ENCODE peak calls at places on chromosomes 7 and 10, in nine cellular contexts. K is RWPE2; B is endothelial cell of umbilical vein; R is CD4-positive, CD25-positive, alpha-beta regulatory T cell; T is stomach; D is body of pancreas; E is cardiac muscle cell; F is CD4-positive, alpha-beta memory T cell; L is pancreas. Y is an unnamed sample.

GRCh38 chr10:43186150-43186549 is 47.9 kb downstream of the CSGALNACT2 start:
- DNase-seq in K (no peak), B (no peak), R (no peak), T (no peak), D (no peak), E (no peak), F (no peak), L (no peak), Y (no peak)

GRCh38 chr7:139292821-139293220 is 48.3 kb upstream of the FMC1 start:
- DNase-seq in K (no peak), B (no peak), R (no peak), T (no peak), D (no peak), E (no peak), F (no peak), L (no peak), Y (no peak)

GRCh38 chr7:2540641-2541051 is 14.7 kb downstream of the BRAT1 start:
- DNase-seq in K (no peak), B (no peak), R (no peak), T (no peak), D (no peak), E (no peak), F (no peak), L (no peak), Y (no peak)

GRCh38 chr10:97915346-97915745 is 65.7 kb downstream of the GOLGA7B start:
- DNase-seq in K (no peak), B (no peak), R (no peak), T (no peak), D (no peak), E (no peak), F (no peak), L (no peak), Y (no peak)

GRCh38 chr7:97418312-97418711 is 300.8 kb downstream of the SDHAF3 start:
- DNase-seq in K (no peak), B (no peak), R (no peak), T (no peak), D (no peak), E (no peak), F (no peak), L (no peak), Y (no peak)

GRCh38 chr10:97891497-97892167 is 42.0 kb downstream of the GOLGA7B start:
- DNase-seq in K (no peak), B (no peak), R (no peak), T (no peak), D (no peak), E (no peak), F (no peak), L (no peak), Y (no peak)

GRCh38 chr7:127976722-127977121 is 54.5 kb downstream of the LRRC4 start:
- DNase-seq in K (no peak), B (no peak), R (no peak), T (no peak), D (no peak), E (no peak), F (no peak), L (no peak), Y (no peak)

GRCh38 chr7:123502216-123502615 is 32.2 kb downstream of the IQUB start:
- DNase-seq in K (no peak), B (no peak), R (no peak), T (no peak), D (no peak), E (no peak), F (no peak), L (no peak), Y (no peak)

GRCh38 chr7:30330134-30331111 is 46.0 kb downstream of the ZNRF2 start:
- DNase-seq in K (no peak), B (no peak), R (no peak), T (no peak), D (no peak), E (no peak), F (peak), L (no peak), Y (no peak)

GRCh38 chr7:76020031-76020714 is 25.8 kb upstream of the TMEM120A start:
- DNase-seq in K (no peak), B (peak), R (peak), T (peak), D (peak), E (peak), F (peak), L (peak), Y (peak)

GRCh38 chr10:43781480-43782361 is 133.0 kb upstream of the ZNF32 start:
- DNase-seq in K (no peak), B (no peak), R (no peak), T (peak), D (peak), E (peak), F (peak), L (peak), Y (no peak)

GRCh38 chr7:7527047-7527446 is 8.6 kb downstream of the COL28A1 start:
- DNase-seq in K (no peak), B (no peak), R (no peak), T (no peak), D (no peak), E (no peak), F (no peak), L (no peak), Y (no peak)

GRCh38 chr10:27542812-27543211 is 38.7 kb downstream of the RAB18 start:
- DNase-seq in K (no peak), B (no peak), R (no peak), T (no peak), D (no peak), E (peak), F (no peak), L (no peak), Y (no peak)

GRCh38 chr10:132577350-132578005 is 39.9 kb downstream of the INPP5A start:
- DNase-seq in K (no peak), B (no peak), R (no peak), T (peak), D (peak), E (peak), F (no peak), L (peak), Y (no peak)

GRCh38 chr10:81040947-81041346 is 503.2 kb downstream of the SH2D4B start:
- DNase-seq in K (no peak), B (no peak), R (no peak), T (no peak), D (no peak), E (no peak), F (no peak), L (no peak), Y (no peak)

GRCh38 chr10:119060107-119060506 is 20.5 kb downstream of the EIF3A start:
- DNase-seq in K (no peak), B (no peak), R (no peak), T (no peak), D (no peak), E (no peak), F (no peak), L (no peak), Y (no peak)

GRCh38 chr7:3673524-3673923 is 372.5 kb downstream of the SDK1 start:
- DNase-seq in K (no peak), B (peak), R (no peak), T (peak), D (peak), E (peak), F (peak), L (peak), Y (peak)

GRCh38 chr10:29635711-29636144 is 957 bp upstream of the SVIL start:
- DNase-seq in K (no peak), B (peak), R (no peak), T (no peak), D (no peak), E (peak), F (peak), L (no peak), Y (no peak)

GRCh38 chr10:69696073-69696731 is 66.2 kb downstream of the FAM241B start:
- DNase-seq in K (no peak), B (peak), R (no peak), T (no peak), D (no peak), E (peak), F (peak), L (no peak), Y (no peak)

GRCh38 chr7:17298840-17299476 is 506 bp downstream of the AHR start:
- DNase-seq in K (peak), B (no peak), R (peak), T (peak), D (peak), E (peak), F (peak), L (peak), Y (peak)

GRCh38 chr10:7260412-7260900 is 150.4 kb downstream of the SFMBT2 start:
- DNase-seq in K (peak), B (peak), R (no peak), T (no peak), D (peak), E (peak), F (peak), L (peak), Y (no peak)

GRCh38 chr10:50992972-50993766 is 81.1 kb upstream of the PRKG1 start:
- DNase-seq in K (no peak), B (no peak), R (no peak), T (no peak), D (peak), E (peak), F (no peak), L (no peak), Y (no peak)

GRCh38 chr7:1365846-1366245 is 93.4 kb downstream of the MICALL2 start:
- DNase-seq in K (no peak), B (no peak), R (no peak), T (no peak), D (no peak), E (no peak), F (no peak), L (no peak), Y (no peak)

GRCh38 chr10:124004372-124004928 is 88.9 kb downstream of the CHST15 start:
- DNase-seq in K (peak), B (no peak), R (no peak), T (peak), D (no peak), E (no peak), F (no peak), L (no peak), Y (no peak)

GRCh38 chr10:48364659-48365405 is 58.4 kb downstream of the MAPK8 start:
- DNase-seq in K (no peak), B (peak), R (no peak), T (no peak), D (no peak), E (peak), F (no peak), L (no peak), Y (peak)

GRCh38 chr10:93995598-93996271 is 2.0 kb downstream of the PLCE1 start:
- DNase-seq in K (no peak), B (no peak), R (no peak), T (no peak), D (no peak), E (peak), F (no peak), L (no peak), Y (no peak)

GRCh38 chr7:24821045-24821853 is 64.0 kb upstream of the GSDME start:
- DNase-seq in K (peak), B (peak), R (peak), T (peak), D (peak), E (peak), F (peak), L (no peak), Y (peak)

GRCh38 chr10:11017575-11018425 is at the start of gene CELF2:
- DNase-seq in K (peak), B (peak), R (peak), T (peak), D (peak), E (peak), F (peak), L (peak), Y (peak)

GRCh38 chr7:42068554-42069280 is 168.3 kb downstream of the GLI3 start:
- DNase-seq in K (no peak), B (no peak), R (no peak), T (no peak), D (no peak), E (no peak), F (no peak), L (no peak), Y (no peak)

GRCh38 chr7:136687693-136688322 is 180.6 kb upstream of the CHRM2 start:
- DNase-seq in K (no peak), B (peak), R (no peak), T (no peak), D (no peak), E (peak), F (no peak), L (no peak), Y (no peak)

GRCh38 chr10:75733135-75733890 is 301.9 kb downstream of the LRMDA start:
- DNase-seq in K (no peak), B (no peak), R (no peak), T (no peak), D (peak), E (no peak), F (no peak), L (peak), Y (no peak)

GRCh38 chr10:112991888-112992491 is 41.9 kb downstream of the TCF7L2 start:
- DNase-seq in K (peak), B (no peak), R (no peak), T (no peak), D (no peak), E (no peak), F (no peak), L (peak), Y (no peak)

GRCh38 chr10:73941300-73941699 is 30.4 kb downstream of the PLAU start:
- DNase-seq in K (no peak), B (no peak), R (no peak), T (no peak), D (no peak), E (no peak), F (no peak), L (no peak), Y (no peak)

GRCh38 chr10:69045441-69046300 is 42.2 kb upstream of the SRGN start:
- DNase-seq in K (peak), B (no peak), R (no peak), T (no peak), D (no peak), E (peak), F (peak), L (no peak), Y (no peak)

GRCh38 chr7:151025924-151026671 is 1.8 kb upstream of the ATG9B start:
- DNase-seq in K (no peak), B (no peak), R (no peak), T (no peak), D (no peak), E (no peak), F (no peak), L (no peak), Y (no peak)

GRCh38 chr7:149455175-149455950 is 5.5 kb downstream of the ZNF777 start:
- DNase-seq in K (no peak), B (no peak), R (no peak), T (no peak), D (no peak), E (no peak), F (no peak), L (no peak), Y (no peak)

GRCh38 chr7:50449881-50450690 is at the start of gene FIGNL1:
- DNase-seq in K (no peak), B (peak), R (peak), T (peak), D (peak), E (peak), F (peak), L (peak), Y (peak)

GRCh38 chr7:69610675-69611037 is 12.4 kb downstream of the AUTS2 start:
- DNase-seq in K (no peak), B (no peak), R (no peak), T (no peak), D (no peak), E (no peak), F (no peak), L (no peak), Y (no peak)

GRCh38 chr7:69608049-69608448 is 9.8 kb downstream of the AUTS2 start:
- DNase-seq in K (no peak), B (no peak), R (no peak), T (no peak), D (no peak), E (no peak), F (no peak), L (no peak), Y (no peak)

GRCh38 chr7:69605070-69605469 is 6.8 kb downstream of the AUTS2 start:
- DNase-seq in K (no peak), B (no peak), R (no peak), T (no peak), D (no peak), E (no peak), F (no peak), L (no peak), Y (no peak)

GRCh38 chr7:69609901-69610674 is 11.8 kb downstream of the AUTS2 start:
- DNase-seq in K (no peak), B (no peak), R (no peak), T (no peak), D (no peak), E (no peak), F (no peak), L (no peak), Y (no peak)

GRCh38 chr7:69608878-69609277 is 10.6 kb downstream of the AUTS2 start:
- DNase-seq in K (no peak), B (no peak), R (no peak), T (no peak), D (no peak), E (no peak), F (no peak), L (no peak), Y (no peak)
- H3K27ac ChIP-seq in K (no peak), B (no peak), R (no peak), T (no peak), D (no peak), E (no peak), F (no peak), L (no peak), Y (no peak)

DNA sequence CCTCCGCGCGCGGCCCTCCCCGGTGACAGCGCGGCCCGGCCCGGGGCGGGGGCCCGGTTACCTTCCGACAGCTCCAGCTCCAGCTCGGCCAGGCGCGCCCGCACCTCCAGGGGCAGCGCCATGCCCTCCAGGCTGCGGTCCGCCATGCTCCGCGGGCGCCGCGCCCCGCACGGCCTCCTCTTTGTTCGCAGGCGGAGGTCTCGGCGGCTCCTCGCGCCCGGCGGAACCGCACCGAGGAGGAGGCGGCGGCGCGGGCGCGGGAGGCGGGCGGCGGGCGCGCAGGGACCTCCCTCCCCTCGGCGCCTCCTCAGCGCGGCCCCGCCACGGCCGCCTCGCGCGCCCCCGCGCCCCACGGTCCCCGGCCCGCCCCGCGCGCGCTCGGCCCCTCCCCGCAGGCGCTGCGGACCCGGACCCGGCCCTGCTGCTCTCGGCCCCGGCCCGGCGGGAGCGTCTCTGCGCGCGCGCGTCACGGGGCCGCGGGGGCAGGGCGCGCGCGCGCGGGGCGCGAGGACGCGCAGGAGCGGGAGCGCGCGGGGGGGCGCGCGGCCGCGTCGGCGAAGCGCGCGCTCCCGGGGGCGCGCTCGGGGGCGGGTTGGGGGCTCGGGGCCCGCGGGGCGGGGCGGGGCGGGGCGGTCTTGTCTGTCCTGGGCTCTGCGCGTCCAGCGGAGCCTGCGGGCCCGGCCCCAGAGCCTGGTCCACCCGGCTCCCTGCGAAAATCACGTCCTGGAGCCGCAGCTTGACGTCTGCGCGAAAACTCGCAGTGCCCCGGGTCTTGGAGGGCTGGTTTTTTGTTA is at the start of gene DIP2C:
- DNase-seq in K (no peak), B (peak), R (no peak), T (peak), D (peak), E (peak), F (no peak), L (peak), Y (peak)
- H3K4me3 ChIP-seq in K (peak), B (peak), R (no peak), T (peak), D (peak), E (peak), F (no peak), L (peak), Y (peak)

GRCh38 chr7:40584667-40585433 is 450.0 kb downstream of the SUGCT start:
- DNase-seq in K (no peak), B (peak), R (no peak), T (no peak), D (no peak), E (no peak), F (no peak), L (no peak), Y (no peak)

GRCh38 chr7:40579401-40579800 is 444.6 kb downstream of the SUGCT start:
- DNase-seq in K (no peak), B (no peak), R (no peak), T (no peak), D (no peak), E (peak), F (no peak), L (no peak), Y (no peak)

GRCh38 chr7:40583653-40584424 is 449.0 kb downstream of the SUGCT start:
- DNase-seq in K (no peak), B (no peak), R (no peak), T (no peak), D (no peak), E (peak), F (no peak), L (no peak), Y (no peak)

GRCh38 chr7:40586197-40586596 is 451.4 kb downstream of the SUGCT start:
- DNase-seq in K (no peak), B (peak), R (no peak), T (no peak), D (no peak), E (peak), F (no peak), L (no peak), Y (no peak)

DNA sequence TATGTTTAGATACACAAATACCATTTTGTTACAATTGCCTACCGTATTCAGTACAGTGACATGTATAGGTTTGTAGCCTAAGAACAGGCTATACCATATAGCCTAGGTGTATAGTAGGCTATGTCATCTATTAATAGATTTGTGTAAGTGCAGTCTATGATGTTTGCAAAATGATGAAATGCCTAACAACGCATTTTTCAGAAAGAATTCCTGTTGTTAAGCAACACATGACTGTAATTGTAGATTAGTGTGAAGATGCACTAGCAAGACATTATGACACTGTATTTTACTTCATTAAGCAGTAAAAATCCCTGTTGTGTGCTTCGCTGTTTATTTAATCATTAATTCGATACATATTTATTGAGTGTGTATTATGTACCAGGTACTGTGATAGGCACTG is 446.0 kb downstream of the SUGCT start:
- DNase-seq in K (no peak), B (no peak), R (no peak), T (no peak), D (no peak), E (peak), F (no peak), L (no peak), Y (no peak)
- H3K27ac ChIP-seq in K (no peak), B (no peak), R (no peak), T (no peak), D (no peak), E (no peak), F (no peak), L (no peak), Y (no peak)

GRCh38 chr7:104873346-104873849 is 140.6 kb upstream of the KMT2E start:
- DNase-seq in K (no peak), B (no peak), R (no peak), T (no peak), D (no peak), E (peak), F (no peak), L (no peak), Y (no peak)

GRCh38 chr7:104883248-104883717 is 130.7 kb upstream of the KMT2E start:
- DNase-seq in K (no peak), B (no peak), R (no peak), T (no peak), D (no peak), E (no peak), F (no peak), L (no peak), Y (no peak)

GRCh38 chr7:104883718-104884452 is 130.1 kb upstream of the KMT2E start:
- DNase-seq in K (peak), B (peak), R (peak), T (peak), D (peak), E (peak), F (peak), L (peak), Y (peak)

DNA sequence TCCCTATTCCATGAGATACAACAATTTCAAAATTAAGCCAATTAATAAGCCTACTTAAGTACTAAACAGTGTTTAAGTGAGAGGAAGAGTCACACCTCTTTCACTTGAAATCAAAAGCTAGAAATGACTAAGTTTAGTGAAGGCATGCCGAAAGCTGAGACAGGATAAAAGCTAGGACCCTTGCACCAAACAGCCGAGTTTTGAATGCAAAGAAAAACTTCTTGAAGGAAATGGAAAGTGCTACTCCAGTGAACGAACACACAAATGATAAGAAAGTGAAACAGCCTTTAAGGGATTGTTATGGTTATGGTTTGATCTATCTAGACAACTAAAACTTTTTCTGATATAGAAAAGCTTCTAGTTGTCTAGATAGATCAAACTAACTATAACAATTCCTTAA is 135.4 kb upstream of the KMT2E start:
- DNase-seq in K (no peak), B (no peak), R (no peak), T (no peak), D (no peak), E (no peak), F (no peak), L (no peak), Y (no peak)
- H3K4me3 ChIP-seq in K (no peak), B (no peak), R (peak), T (no peak), D (no peak), E (no peak), F (no peak), L (no peak), Y (no peak)